ENCODE peak calls at places on chromosomes 6 and 20, in seven cellular contexts. V is A549, Z is ovary, C is SK-N-SH, W is transverse colon, M is suprapubic skin, K is K562. I is an unnamed sample.

GRCh38 chr6:30836431-30836866 is 47.9 kb upstream of the DDR1 start:
- DNase-seq in V (no peak), Z (no peak), C (no peak), W (no peak), M (no peak), K (no peak), I (peak)

GRCh38 chr20:63750807-63751470 is 11.4 kb downstream of the SLC2A4RG start:
- DNase-seq in V (no peak), Z (no peak), C (peak), W (no peak), M (no peak), K (peak), I (peak)

GRCh38 chr6:13278184-13278583 is 50.2 kb downstream of the TBC1D7 start:
- DNase-seq in V (no peak), Z (no peak), C (peak), W (no peak), M (no peak), K (no peak), I (no peak)

GRCh38 chr6:169792306-169793015 is 41.0 kb downstream of the ERMARD start:
- DNase-seq in V (no peak), Z (no peak), C (no peak), W (no peak), M (peak), K (no peak), I (no peak)

GRCh38 chr6:28947831-28948270 is 24.1 kb upstream of the TRIM27 start:
- DNase-seq in V (peak), Z (no peak), C (no peak), W (peak), M (no peak), K (no peak), I (no peak)

GRCh38 chr6:112176175-112176574 is 78.2 kb downstream of the LAMA4 start:
- DNase-seq in V (no peak), Z (no peak), C (no peak), W (no peak), M (no peak), K (no peak), I (no peak)

GRCh38 chr20:57087102-57087501 is 179.3 kb downstream of the BMP7 start:
- DNase-seq in V (no peak), Z (no peak), C (no peak), W (no peak), M (no peak), K (no peak), I (peak)

GRCh38 chr20:3420211-3420707 is 12.8 kb upstream of the DNAAF9 start:
- DNase-seq in V (peak), Z (no peak), C (no peak), W (peak), M (peak), K (no peak), I (no peak)

GRCh38 chr20:32210206-32210605 is 2.5 kb downstream of the POFUT1 start:
- DNase-seq in V (no peak), Z (no peak), C (no peak), W (no peak), M (no peak), K (no peak), I (no peak)

GRCh38 chr6:34390531-34391013 is 1.9 kb downstream of the NUDT3 start:
- DNase-seq in V (no peak), Z (no peak), C (no peak), W (no peak), M (no peak), K (no peak), I (no peak)

GRCh38 chr6:165232277-165232654 is 77.1 kb downstream of the C6orf118 start:
- DNase-seq in V (no peak), Z (no peak), C (no peak), W (no peak), M (no peak), K (no peak), I (no peak)

GRCh38 chr6:165229216-165229615 is 80.2 kb downstream of the C6orf118 start:
- DNase-seq in V (peak), Z (no peak), C (no peak), W (no peak), M (no peak), K (no peak), I (no peak)

GRCh38 chr6:165233089-165233488 is 76.3 kb downstream of the C6orf118 start:
- DNase-seq in V (no peak), Z (no peak), C (no peak), W (no peak), M (no peak), K (no peak), I (no peak)

GRCh38 chr6:165231177-165231576 is 78.2 kb downstream of the C6orf118 start:
- DNase-seq in V (no peak), Z (no peak), C (no peak), W (no peak), M (no peak), K (no peak), I (no peak)

DNA sequence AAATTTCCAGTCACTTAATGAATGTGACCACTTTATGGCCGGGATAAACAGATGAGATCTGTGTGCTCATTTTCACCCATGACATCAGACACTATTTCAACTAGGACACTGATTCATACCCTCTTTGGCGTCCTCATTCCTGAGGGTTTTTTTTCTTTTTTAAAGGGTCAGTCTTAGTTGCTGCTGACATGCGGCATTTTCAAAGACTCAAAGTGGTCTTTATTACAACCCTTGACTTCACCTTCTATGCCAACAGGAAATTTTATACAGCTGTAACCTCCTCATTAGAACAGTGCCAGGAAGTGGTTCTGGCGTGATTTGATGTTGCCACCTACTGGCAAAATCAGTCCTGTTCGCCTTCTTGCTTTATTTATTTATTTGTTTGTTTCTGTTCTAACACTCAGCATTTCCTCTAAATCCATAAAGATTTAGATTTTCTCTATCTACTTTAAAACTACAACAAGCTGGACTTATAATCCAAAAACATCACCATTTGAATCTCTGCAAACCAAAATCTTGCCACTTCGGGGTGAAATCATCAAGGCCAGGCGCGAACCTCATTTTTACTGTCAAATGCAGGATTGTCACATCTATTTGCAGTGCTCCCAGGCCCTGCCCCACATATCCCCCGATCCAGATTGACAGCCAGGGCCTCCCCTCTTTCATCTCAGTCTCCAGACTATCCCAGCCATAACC is 77.7 kb downstream of the C6orf118 start:
- DNase-seq in V (peak), Z (no peak), C (peak), W (no peak), M (no peak), K (no peak), I (no peak)
- TF ChIP-seq CTCF in V (peak), Z (no peak), C (peak), W (no peak), M (peak), K (peak), I (peak)

GRCh38 chr20:52039746-52040145 is 151.8 kb downstream of the ZFP64 start:
- DNase-seq in V (no peak), Z (no peak), C (no peak), W (no peak), M (no peak), K (no peak), I (no peak)
- TF ChIP-seq EP300 in V (no peak), Z (no peak), C (no peak), W (no peak), M (no peak), K (no peak), I (no peak)

GRCh38 chr6:137977814-137978213 is 110.8 kb downstream of the TNFAIP3 start:
- DNase-seq in V (no peak), Z (no peak), C (no peak), W (no peak), M (no peak), K (no peak), I (no peak)

GRCh38 chr6:137977206-137977605 is 110.1 kb downstream of the TNFAIP3 start:
- DNase-seq in V (no peak), Z (no peak), C (no peak), W (no peak), M (no peak), K (no peak), I (no peak)

GRCh38 chr6:137973201-137973600 is 106.1 kb downstream of the TNFAIP3 start:
- DNase-seq in V (no peak), Z (no peak), C (no peak), W (no peak), M (no peak), K (no peak), I (no peak)

GRCh38 chr6:137976430-137976829 is 109.4 kb downstream of the TNFAIP3 start:
- DNase-seq in V (no peak), Z (no peak), C (no peak), W (no peak), M (no peak), K (no peak), I (no peak)

DNA sequence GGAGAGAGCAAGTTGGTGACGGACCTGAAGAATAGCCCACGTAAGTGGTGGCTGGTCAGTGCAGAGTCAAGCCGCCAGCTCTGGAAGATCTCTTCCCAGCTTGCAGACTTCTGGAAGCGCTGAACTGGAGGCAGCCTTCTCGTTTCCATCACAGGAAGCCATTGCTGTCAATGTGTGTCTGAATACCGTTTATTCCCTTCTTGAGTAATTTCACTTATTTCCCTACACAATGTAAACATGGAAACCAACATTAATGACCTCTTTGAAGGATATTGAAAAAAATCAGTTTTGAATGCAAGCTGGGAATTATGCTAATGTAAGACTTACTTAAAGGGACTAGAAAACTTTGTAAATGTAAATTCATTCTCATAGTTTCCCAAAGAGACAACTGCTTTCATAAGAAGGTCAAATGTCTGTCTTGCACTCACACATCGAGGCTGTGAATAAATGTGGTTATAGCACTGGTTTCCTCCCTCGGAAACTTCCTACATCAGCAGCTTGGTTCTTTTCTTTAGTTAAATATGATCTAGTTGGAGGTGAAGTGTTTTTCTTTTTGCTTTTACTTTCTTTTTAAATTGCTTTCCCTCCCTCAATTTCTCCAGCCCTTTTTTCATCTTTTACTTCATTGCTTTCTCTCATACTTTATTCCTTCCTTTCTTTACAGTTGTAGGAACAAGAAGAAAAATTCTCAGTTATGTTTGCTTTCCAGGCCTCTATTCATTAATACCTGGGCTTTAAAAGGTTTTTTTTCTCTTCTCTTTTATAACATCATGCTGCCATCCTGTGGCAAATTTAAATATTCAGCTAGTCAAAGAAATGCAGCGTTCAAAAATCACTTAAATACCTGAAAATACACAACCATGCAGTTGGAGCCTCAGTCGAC is 108.2 kb downstream of the TNFAIP3 start:
- DNase-seq in V (no peak), Z (no peak), C (no peak), W (no peak), M (no peak), K (no peak), I (no peak)
- TF ChIP-seq CTCF in V (peak), Z (no peak), C (peak), W (no peak), M (no peak), K (peak), I (peak)

DNA sequence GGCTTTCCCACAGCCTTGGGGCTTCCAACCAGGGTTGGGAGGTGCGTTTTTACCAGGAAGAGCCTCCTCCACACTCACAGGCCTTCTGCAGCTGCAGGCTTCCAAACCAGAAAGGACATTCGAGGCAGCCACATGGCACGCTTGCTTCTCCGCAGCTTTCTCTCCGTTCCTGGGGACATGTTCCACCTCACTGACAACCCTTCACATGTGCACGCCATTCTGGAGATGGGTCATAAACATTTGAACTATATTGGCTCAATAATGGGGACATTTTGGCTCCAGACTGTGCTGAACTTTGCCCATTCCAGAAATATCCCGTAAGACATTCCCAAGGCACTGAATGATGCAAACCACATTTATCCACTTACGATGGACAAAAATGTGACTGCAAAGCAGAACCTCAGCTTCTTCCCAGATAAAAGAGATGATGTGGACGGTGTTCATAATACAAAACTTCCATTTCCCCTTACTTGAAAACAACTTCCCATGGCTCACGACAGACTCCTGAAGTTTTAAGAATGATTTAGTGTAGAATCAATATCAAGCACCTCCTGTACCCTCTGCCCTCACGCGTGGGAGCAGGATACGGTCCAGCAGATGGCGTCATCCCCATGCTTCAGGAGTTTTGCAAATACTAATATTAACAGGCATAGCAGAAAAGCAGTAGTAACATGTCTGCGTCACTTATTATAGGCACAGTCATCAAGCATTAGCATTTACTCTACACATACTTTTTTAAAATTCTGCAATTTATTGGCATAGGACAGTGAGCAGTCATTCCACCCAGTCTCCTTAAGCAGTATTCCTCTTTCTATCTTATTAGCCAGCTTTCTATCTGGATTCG is 25.4 kb upstream of the FOXF2 start:
- DNase-seq in V (peak), Z (no peak), C (no peak), W (no peak), M (no peak), K (no peak), I (no peak)
- TF ChIP-seq EP300 in V (no peak), Z (no peak), C (no peak), W (peak), M (no peak), K (no peak), I (no peak)